ENCODE peak calls at places on chromosome 21, in four cellular contexts. B is mucosa of descending colon, R is fibroblast of lung, F is heart left ventricle. Z is an unnamed sample.

GRCh38 chr21:25790122-25790951 is 55.6 kb downstream of the GABPA start:
- DNase-seq in B (no peak), R (peak; percentile 51), F (no peak), Z (peak; percentile 38)

GRCh38 chr21:32411366-32412161 is 942 bp upstream of the EVA1C start:
- DNase-seq in B (peak; percentile 94), R (peak; percentile 84), F (peak; percentile 93), Z (peak; percentile 77)

GRCh38 chr21:33963848-33964555 is 48.4 kb upstream of the ATP5PO start:
- DNase-seq in B (no peak), R (no peak), F (no peak), Z (no peak)

GRCh38 chr21:28253971-28254370 is 738.7 kb downstream of the LTN1 start:
- DNase-seq in B (no peak), R (no peak), F (no peak), Z (no peak)

GRCh38 chr21:24163539-24163938 is 1443.7 kb downstream of the MRPL39 start:
- DNase-seq in B (no peak), R (no peak), F (no peak), Z (no peak)

GRCh38 chr21:21788591-21788990 is 790.4 kb downstream of the NCAM2 start:
- DNase-seq in B (no peak), R (peak; percentile 61), F (no peak), Z (peak; percentile 2)

GRCh38 chr21:16624468-16625102 is 888.3 kb upstream of the CXADR start:
- DNase-seq in B (no peak), R (no peak), F (no peak), Z (no peak)

GRCh38 chr21:27739187-27739586 is 772.3 kb upstream of the ADAMTS5 start:
- DNase-seq in B (no peak), R (no peak), F (no peak), Z (no peak)

GRCh38 chr21:36792505-36792967 is 93.6 kb downstream of the SIM2 start:
- DNase-seq in B (no peak), R (no peak), F (no peak), Z (peak; percentile 45)

GRCh38 chr21:36887983-36888382 is 78.5 kb downstream of the HLCS start:
- DNase-seq in B (no peak), R (no peak), F (no peak), Z (no peak)

GRCh38 chr21:33299181-33299752 is 25.5 kb upstream of the IFNAR1 start:
- DNase-seq in B (no peak), R (no peak), F (no peak), Z (no peak)

GRCh38 chr21:33025471-33026298 is at the start of gene OLIG2:
- DNase-seq in B (no peak), R (no peak), F (no peak), Z (no peak)

GRCh38 chr21:32717851-32718316 is 9.9 kb downstream of the SYNJ1 start:
- DNase-seq in B (no peak), R (no peak), F (no peak), Z (no peak)

GRCh38 chr21:33487996-33488395 is 3.5 kb downstream of the DNAJC28 start:
- DNase-seq in B (no peak), R (no peak), F (no peak), Z (no peak)

GRCh38 chr21:37338671-37339526 is 27.7 kb upstream of the DYRK1A start:
- DNase-seq in B (no peak), R (peak; percentile 92), F (peak; percentile 64), Z (peak; percentile 89)

GRCh38 chr21:34052171-34052570 is 21.2 kb upstream of the MRPS6 start:
- DNase-seq in B (no peak), R (no peak), F (no peak), Z (no peak)

GRCh38 chr21:37702241-37702640 is 214.0 kb downstream of the KCNJ6 start:
- DNase-seq in B (no peak), R (no peak), F (no peak), Z (no peak)

GRCh38 chr21:25838809-25839208 is 104.0 kb downstream of the GABPA start:
- DNase-seq in B (no peak), R (peak; percentile 6), F (no peak), Z (no peak)

GRCh38 chr21:29372063-29372802 is 73.5 kb downstream of the BACH1 start:
- DNase-seq in B (no peak), R (peak; percentile 89), F (peak; percentile 57), Z (peak; percentile 86)

GRCh38 chr21:14878971-14879370 is 185.8 kb downstream of the NRIP1 start:
- DNase-seq in B (no peak), R (no peak), F (no peak), Z (no peak)

GRCh38 chr21:38447611-38448010 is 50.7 kb downstream of the ERG start:
- DNase-seq in B (no peak), R (no peak), F (no peak), Z (no peak)

GRCh38 chr21:20662523-20662922 is 335.7 kb upstream of the NCAM2 start:
- DNase-seq in B (no peak), R (no peak), F (no peak), Z (no peak)

GRCh38 chr21:33854604-33855003 is 61.0 kb downstream of the ATP5PO start:
- DNase-seq in B (no peak), R (no peak), F (no peak), Z (no peak)

GRCh38 chr21:37322084-37322483 is 44.5 kb upstream of the DYRK1A start:
- DNase-seq in B (no peak), R (no peak), F (no peak), Z (no peak)

GRCh38 chr21:16837319-16837718 is 675.5 kb upstream of the CXADR start:
- DNase-seq in B (no peak), R (peak; percentile 41), F (no peak), Z (peak; percentile 18)

GRCh38 chr21:32916522-32917099 is 109.1 kb upstream of the OLIG2 start:
- DNase-seq in B (no peak), R (no peak), F (no peak), Z (peak; percentile 5)

GRCh38 chr21:24076179-24076578 is 1531.1 kb downstream of the MRPL39 start:
- DNase-seq in B (no peak), R (peak; percentile 49), F (no peak), Z (no peak)

GRCh38 chr21:16193758-16194606 is 464.2 kb downstream of the USP25 start:
- DNase-seq in B (no peak), R (peak; percentile 87), F (peak; percentile 73), Z (peak; percentile 87)

GRCh38 chr21:26587621-26588260 is 14.7 kb upstream of the CYYR1 start:
- DNase-seq in B (no peak), R (peak; percentile 92), F (no peak), Z (peak; percentile 89)

GRCh38 chr21:37983336-37984095 is 67.3 kb upstream of the KCNJ6 start:
- DNase-seq in B (no peak), R (no peak), F (no peak), Z (no peak)

GRCh38 chr21:15788847-15789548 is 59.2 kb downstream of the USP25 start:
- DNase-seq in B (no peak), R (peak; percentile 42), F (no peak), Z (peak; percentile 13)

GRCh38 chr21:38012700-38013099 is 96.4 kb upstream of the KCNJ6 start:
- DNase-seq in B (no peak), R (no peak), F (no peak), Z (no peak)

GRCh38 chr21:29261555-29262540 is 36.9 kb upstream of the BACH1 start:
- DNase-seq in B (no peak), R (no peak), F (no peak), Z (no peak)

GRCh38 chr21:38352536-38353219 is 95.9 kb downstream of the KCNJ15 start:
- DNase-seq in B (peak; percentile 56), R (peak; percentile 77), F (peak; percentile 51), Z (peak; percentile 86)

DNA sequence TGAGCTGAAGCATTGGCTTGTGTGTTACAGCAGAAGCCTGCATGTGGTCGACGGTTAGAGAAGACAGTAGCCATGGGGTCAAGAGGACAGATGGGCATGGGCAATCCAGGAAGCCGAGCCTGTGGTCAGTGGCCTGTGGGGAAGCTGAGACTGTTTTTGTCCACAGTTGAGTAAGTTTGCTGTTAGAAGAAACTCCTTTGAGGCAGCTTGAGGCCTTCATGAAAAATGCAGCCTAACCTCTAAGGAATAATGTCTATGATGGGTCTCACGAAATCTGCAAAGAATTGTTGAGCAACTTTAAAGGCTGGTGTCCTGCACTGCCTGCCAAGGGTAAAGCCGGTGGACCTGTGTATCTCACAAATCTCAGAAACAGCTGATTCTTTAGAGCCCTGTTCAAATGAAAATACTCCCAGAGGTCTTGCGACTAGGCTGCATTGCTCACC is 322.4 kb downstream of the SETD4 start:
- DNase-seq in B (no peak), R (no peak), F (peak; percentile 27), Z (peak; percentile 73)
- H3K4me3 ChIP-seq in B (no peak overlapping the region), R (no peak overlapping the region), F (no peak overlapping the region), Z (no peak overlapping the region)

DNA sequence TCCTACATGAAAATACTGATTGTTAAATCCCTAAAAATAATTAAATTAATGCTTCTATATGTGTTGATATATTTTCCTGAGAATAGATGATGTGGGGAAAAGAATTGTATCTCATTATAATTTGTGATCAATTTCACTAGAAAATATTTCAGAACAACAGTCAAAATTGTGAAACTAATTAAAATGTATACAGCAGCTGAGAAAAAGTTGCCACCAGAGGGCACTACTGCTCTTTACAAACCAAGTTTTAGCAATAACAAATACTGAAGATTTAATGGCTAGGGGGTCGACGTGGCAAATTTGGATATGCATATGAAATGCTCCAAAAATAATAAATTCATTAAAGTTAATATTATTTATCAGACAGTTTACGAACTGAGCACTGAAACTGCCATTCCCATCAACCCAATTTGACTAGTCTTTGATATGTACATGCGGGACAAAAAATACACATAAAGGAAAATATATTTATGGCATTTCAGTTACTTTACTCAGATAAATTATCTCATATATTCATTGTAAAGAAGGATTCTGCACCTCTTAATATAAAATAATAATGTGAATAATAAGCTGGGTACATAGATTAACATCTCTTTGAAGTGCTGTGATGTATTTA is 96.3 kb upstream of the TMPRSS15 start:
- DNase-seq in B (no peak), R (peak; percentile 52), F (no peak), Z (peak; percentile 48)
- TF ChIP-seq CTCF in B (peak; percentile 32), R (peak; percentile 32), F (peak; percentile 59), Z (peak; percentile 59)

DNA sequence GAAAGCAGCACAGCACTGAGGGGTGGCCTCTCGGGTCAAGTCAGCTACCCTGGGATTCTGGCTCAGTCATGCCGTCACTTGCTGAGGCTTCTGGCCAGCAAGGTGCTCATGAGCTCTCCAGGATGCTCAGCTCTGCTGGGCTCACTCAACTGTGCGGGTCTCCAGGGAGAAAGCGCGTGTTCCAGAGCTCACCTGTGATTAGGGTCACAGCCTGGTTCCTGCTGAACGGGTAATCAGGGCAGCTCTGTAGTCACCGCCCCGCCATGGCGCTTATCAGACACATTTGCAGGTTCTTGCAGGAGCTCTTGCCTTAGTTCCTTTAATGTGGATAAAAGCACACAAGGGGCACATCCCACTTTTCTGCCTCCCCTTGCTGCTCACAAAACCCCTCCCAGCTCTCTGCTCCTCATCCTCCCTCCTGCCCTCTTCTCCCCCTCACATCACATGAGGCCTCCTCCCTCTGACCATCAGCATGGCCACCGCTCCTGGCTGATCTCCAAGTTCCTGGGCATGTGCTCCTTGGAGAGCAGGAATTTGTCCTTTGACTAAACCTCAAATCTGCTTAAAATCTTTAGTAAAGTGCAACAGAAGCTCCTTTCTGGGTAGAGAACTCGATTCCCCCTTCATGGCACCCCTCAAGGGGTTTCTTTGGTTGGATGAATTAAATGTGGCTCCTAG is 2.0 kb downstream of the PCP4 start:
- DNase-seq in B (no peak), R (no peak), F (no peak), Z (no peak)
- H3K4me3 ChIP-seq in B (no peak overlapping the region), R (no peak overlapping the region), F (no peak overlapping the region), Z (no peak overlapping the region)

GRCh38 chr21:43316156-43316845 is 110.6 kb downstream of the SIK1 start:
- DNase-seq in B (no peak), R (no peak), F (no peak), Z (no peak)

GRCh38 chr21:43317254-43317748 is 109.6 kb downstream of the SIK1 start:
- DNase-seq in B (no peak), R (no peak), F (no peak), Z (no peak)

GRCh38 chr21:43313939-43314405 is 113.0 kb downstream of the SIK1 start:
- DNase-seq in B (no peak), R (no peak), F (no peak), Z (no peak)

GRCh38 chr21:43313221-43313938 is 113.6 kb downstream of the SIK1 start:
- DNase-seq in B (no peak), R (no peak), F (no peak), Z (no peak)

GRCh38 chr21:43315244-43316137 is 111.4 kb downstream of the SIK1 start:
- DNase-seq in B (no peak), R (no peak), F (no peak), Z (no peak)
- TF ChIP-seq CTCF in B (no peak), R (no peak), F (no peak), Z (peak; percentile 6)

Z was measured in fibroblast of mammary gland.